ENCODE peak calls at places on chromosomes 2 and 18, in six cellular contexts. G, K, M, U, Z and D are unnamed samples. For H3K36me3, the result is how much of the 10 kb centered on the place peaks cover.

GRCh38 chr18:76689646-76690264 is 132.6 kb upstream of the ZNF236 start:
- DNase-seq in G (no peak), K (no peak), M (no peak), U (peak), Z (peak), D (no peak)

GRCh38 chr2:130917006-130917688 is 80.4 kb downstream of the ARHGEF4 start:
- DNase-seq in G (no peak), K (no peak), M (no peak), U (no peak), Z (no peak), D (no peak)

GRCh38 chr2:196399736-196400691 is 228.6 kb upstream of the STK17B start:
- DNase-seq in G (peak), K (peak), M (peak), U (peak), Z (no peak), D (no peak)

GRCh38 chr2:217753460-217754200 is 249.2 kb downstream of the TNS1 start:
- DNase-seq in G (peak), K (peak), M (no peak), U (peak), Z (no peak), D (no peak)

GRCh38 chr2:70901235-70902066 is 34.2 kb upstream of the ATP6V1B1 start:
- DNase-seq in G (peak), K (peak), M (no peak), U (peak), Z (peak), D (no peak)

GRCh38 chr2:15786901-15787300 is 153.4 kb upstream of the MYCN start:
- DNase-seq in G (no peak), K (no peak), M (no peak), U (no peak), Z (no peak), D (no peak)

GRCh38 chr18:77086034-77086433 is 46.5 kb downstream of the MBP start:
- DNase-seq in G (peak), K (peak), M (peak), U (peak), Z (no peak), D (no peak)

GRCh38 chr2:25215232-25215631 is 46.9 kb upstream of the POMC start:
- DNase-seq in G (no peak), K (no peak), M (no peak), U (peak), Z (no peak), D (peak)

GRCh38 chr2:133755515-133756311 is 187.4 kb upstream of the NCKAP5 start:
- DNase-seq in G (peak), K (peak), M (no peak), U (peak), Z (peak), D (no peak)

GRCh38 chr2:157426477-157426994 is 17.4 kb downstream of the CYTIP start:
- DNase-seq in G (no peak), K (no peak), M (no peak), U (no peak), Z (no peak), D (no peak)

GRCh38 chr2:4670331-4670730 is 967.0 kb downstream of the DCDC2C start:
- DNase-seq in G (no peak), K (no peak), M (no peak), U (no peak), Z (no peak), D (no peak)

GRCh38 chr2:174787485-174788205 is 23.4 kb upstream of the CHRNA1 start:
- DNase-seq in G (peak), K (peak), M (no peak), U (peak), Z (peak), D (no peak)

GRCh38 chr2:192783643-192784042 is 588.9 kb upstream of the TMEFF2 start:
- DNase-seq in G (no peak), K (no peak), M (no peak), U (no peak), Z (no peak), D (no peak)
- H3K27ac ChIP-seq in G (no peak), K (no peak), M (no peak), U (no peak), Z (no peak), D (no peak)

GRCh38 chr2:65045651-65046050 is 10.6 kb upstream of the CEP68 start:
- DNase-seq in G (peak), K (peak), M (no peak), U (no peak), Z (peak), D (no peak)
- H3K9ac ChIP-seq in G (no peak), K (no peak), M (no peak), U (no peak), Z (no peak), D (no peak)

DNA sequence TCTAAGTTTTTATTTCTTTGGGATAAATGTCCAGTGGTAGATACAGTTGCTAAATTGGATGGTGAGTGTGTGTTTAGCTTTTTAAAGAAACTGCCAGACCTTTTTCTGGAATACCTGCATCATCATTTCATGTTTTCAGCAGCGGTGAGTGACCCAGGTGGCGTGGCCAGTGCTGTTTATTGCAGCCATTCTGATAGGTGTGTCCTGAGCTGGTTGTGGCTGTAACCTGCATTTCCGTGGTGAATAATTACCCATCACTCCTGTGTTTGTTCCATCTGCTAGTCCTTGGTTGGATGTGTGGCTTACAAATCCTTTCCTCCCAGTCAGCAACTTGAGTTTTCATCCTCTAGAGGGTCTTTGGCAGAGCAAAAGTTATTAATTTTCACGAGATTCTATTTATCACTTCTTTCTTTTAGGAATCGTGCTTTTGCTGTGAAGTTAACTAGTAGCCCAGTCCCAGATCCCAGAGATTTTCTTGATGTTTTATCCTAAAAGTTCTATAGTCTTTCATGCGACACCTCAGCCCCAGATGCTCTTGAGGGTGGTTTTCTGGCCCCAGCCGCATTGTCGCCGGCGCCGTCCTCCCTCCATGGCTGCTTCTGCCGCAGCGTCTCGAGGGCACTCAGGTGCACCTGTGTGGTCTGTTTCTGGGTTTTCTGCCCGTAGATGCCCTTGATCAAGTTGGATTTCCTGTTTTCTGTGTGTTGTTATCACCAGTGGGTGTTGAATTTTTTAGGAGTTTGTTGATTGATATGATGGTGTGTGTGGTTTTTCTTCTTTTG is 44.9 kb downstream of the CTDP1 start:
- DNase-seq in G (no peak), K (no peak), M (no peak), U (no peak), Z (no peak), D (no peak)
- H3K36me3 ChIP-seq in G (under half), K (half or more), M (under half), U (under half), Z (under half), D (under half)

DNA sequence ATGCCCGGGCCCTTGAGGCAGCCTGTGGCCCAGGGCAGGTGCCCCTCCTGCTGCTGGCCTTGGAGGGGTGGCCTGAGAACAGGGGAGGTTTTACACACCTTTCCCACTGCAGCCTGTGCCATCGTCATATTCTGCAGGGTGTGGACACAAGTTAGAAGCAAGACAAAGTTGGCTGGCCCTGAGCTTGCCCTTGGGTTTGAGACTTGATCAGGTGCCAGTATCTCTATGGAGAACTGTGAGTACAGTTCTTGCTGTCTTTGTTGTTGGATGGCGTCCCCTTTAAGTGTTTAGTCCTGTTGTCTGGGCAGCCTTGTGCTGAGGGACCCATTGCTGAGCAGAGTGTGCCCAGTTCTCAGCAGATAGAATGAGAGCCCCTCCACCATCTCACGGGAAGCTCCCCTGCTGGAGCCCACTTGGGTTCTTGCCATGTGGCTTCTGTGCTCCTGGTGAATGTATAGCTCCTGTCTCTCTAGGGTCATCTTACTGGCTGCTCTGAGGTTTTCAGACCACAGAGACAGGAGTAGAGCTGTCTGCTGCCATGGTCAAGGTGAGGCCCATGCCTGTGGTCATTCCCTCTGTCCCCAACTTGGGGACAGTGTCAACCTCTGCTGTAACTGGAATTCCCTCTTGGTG is 115.9 kb downstream of the SH3RF3 start:
- DNase-seq in G (no peak), K (no peak), M (no peak), U (no peak), Z (no peak), D (no peak)
- H3K27ac ChIP-seq in G (no peak), K (no peak), M (no peak), U (no peak), Z (no peak), D (no peak)

GRCh38 chr2:189762229-189762550 is 402 bp downstream of the OSGEPL1 start:
- DNase-seq in G (no peak), K (no peak), M (no peak), U (no peak), Z (no peak), D (no peak)

GRCh38 chr2:189762551-189763298 is at the start of gene OSGEPL1:
- DNase-seq in G (peak), K (peak), M (peak), U (peak), Z (peak), D (peak)

GRCh38 chr2:189763908-189764661 is 1.5 kb upstream of the OSGEPL1 start:
- DNase-seq in G (no peak), K (peak), M (no peak), U (peak), Z (no peak), D (no peak)
- H3K9ac ChIP-seq in G (no peak), K (no peak), M (no peak), U (peak), Z (no peak), D (no peak)

GRCh38 chr2:104758199-104758620 is 95.7 kb upstream of the POU3F3 start:
- DNase-seq in G (peak), K (no peak), M (no peak), U (peak), Z (peak), D (no peak)
- H3K36me3 ChIP-seq in G (under half), K (under half), M (under half), U (under half), Z (under half), D (under half)